ENCODE peak calls at places on chromosomes 3 and 15, in eight cellular contexts. U is GM12864, O is AG09309, Q is AG10803, S is upper lobe of right lung, K is fibroblast of mammary gland, H is left lung, Y is Peyer's patch. I is an unnamed sample.

GRCh38 chr3:145219355-145220196 is 941.4 kb downstream of the PLOD2 start:
- DNase-seq in U (no peak), O (no peak), Q (no peak), S (no peak), K (peak; percentile 9), H (no peak), Y (no peak), I (no peak)

GRCh38 chr15:70643783-70644125 is 119.6 kb downstream of the UACA start:
- DNase-seq in U (no peak), O (no peak), Q (peak; percentile 27), S (no peak), K (peak; percentile 29), H (no peak), Y (no peak), I (no peak)

GRCh38 chr15:77851086-77851485 is 218.4 kb upstream of the LINGO1 start:
- DNase-seq in U (no peak), O (no peak), Q (no peak), S (peak; percentile 17), K (no peak), H (peak; percentile 13), Y (peak; percentile 13), I (no peak)

GRCh38 chr3:118811333-118811732 is 223.3 kb downstream of the IGSF11 start:
- DNase-seq in U (no peak), O (no peak), Q (no peak), S (no peak), K (no peak), H (no peak), Y (no peak), I (no peak)

GRCh38 chr15:57060799-57061198 is 142.4 kb downstream of the TCF12 start:
- DNase-seq in U (no peak), O (peak; percentile 8), Q (peak; percentile 65), S (no peak), K (peak; percentile 77), H (no peak), Y (no peak), I (peak; percentile 56)

GRCh38 chr15:42102646-42103235 is 8.4 kb upstream of the PLA2G4D start:
- DNase-seq in U (no peak), O (peak; percentile 11), Q (peak; percentile 36), S (peak; percentile 64), K (peak; percentile 59), H (no peak), Y (no peak), I (peak; percentile 51)

GRCh38 chr3:4290272-4290893 is 12.8 kb upstream of the SETMAR start:
- DNase-seq in U (no peak), O (peak; percentile 13), Q (peak; percentile 47), S (no peak), K (peak; percentile 55), H (no peak), Y (no peak), I (no peak)

GRCh38 chr3:23129817-23130216 is 73.3 kb upstream of the UBE2E2 start:
- DNase-seq in U (no peak), O (peak; percentile 24), Q (peak; percentile 38), S (no peak), K (peak; percentile 71), H (no peak), Y (no peak), I (no peak)

GRCh38 chr3:27360113-27361078 is 8.8 kb downstream of the NEK10 start:
- DNase-seq in U (no peak), O (no peak), Q (no peak), S (no peak), K (peak; percentile 57), H (no peak), Y (no peak), I (peak; percentile 33)

GRCh38 chr15:67762610-67763368 is 62.5 kb upstream of the SKOR1 start:
- DNase-seq in U (peak; percentile 64), O (peak; percentile 31), Q (peak; percentile 60), S (no peak), K (peak; percentile 50), H (no peak), Y (no peak), I (no peak)

GRCh38 chr15:74278269-74278668 is 42.1 kb downstream of the CCDC33 start:
- DNase-seq in U (no peak), O (no peak), Q (no peak), S (no peak), K (no peak), H (no peak), Y (no peak), I (no peak)

GRCh38 chr3:65576942-65577341 is 461.8 kb downstream of the MAGI1 start:
- DNase-seq in U (no peak), O (no peak), Q (peak; percentile 18), S (no peak), K (no peak), H (no peak), Y (no peak), I (no peak)

GRCh38 chr3:61053781-61054496 is 197.3 kb downstream of the FHIT start:
- DNase-seq in U (no peak), O (no peak), Q (no peak), S (no peak), K (no peak), H (no peak), Y (no peak), I (no peak)

GRCh38 chr3:114758828-114759709 is 388.0 kb downstream of the ZBTB20 start:
- DNase-seq in U (no peak), O (peak; percentile 75), Q (peak; percentile 83), S (no peak), K (peak; percentile 84), H (no peak), Y (no peak), I (peak; percentile 64)

GRCh38 chr15:83578706-83579105 is 75.2 kb upstream of the ADAMTSL3 start:
- DNase-seq in U (no peak), O (no peak), Q (no peak), S (no peak), K (no peak), H (no peak), Y (no peak), I (no peak)

GRCh38 chr15:79540551-79540950 is 108.4 kb downstream of the MINAR1 start:
- DNase-seq in U (no peak), O (no peak), Q (no peak), S (no peak), K (no peak), H (no peak), Y (no peak), I (no peak)

GRCh38 chr15:69666921-69667811 is 214.5 kb downstream of the RPLP1 start:
- DNase-seq in U (peak; percentile 85), O (no peak), Q (no peak), S (no peak), K (no peak), H (peak; percentile 49), Y (no peak), I (no peak)

GRCh38 chr3:126781406-126781805 is 77.4 kb downstream of the CHCHD6 start:
- DNase-seq in U (no peak), O (no peak), Q (peak; percentile 46), S (no peak), K (peak; percentile 38), H (no peak), Y (no peak), I (no peak)

GRCh38 chr15:44194397-44195150 is 497 bp downstream of the FRMD5 start:
- DNase-seq in U (no peak), O (no peak), Q (peak; percentile 20), S (peak; percentile 68), K (peak; percentile 46), H (peak; percentile 38), Y (peak; percentile 65), I (peak; percentile 4)

GRCh38 chr3:125163739-125164601 is 48.6 kb downstream of the SLC12A8 start:
- DNase-seq in U (no peak), O (no peak), Q (no peak), S (peak; percentile 75), K (peak; percentile 39), H (peak; percentile 79), Y (no peak), I (no peak)

GRCh38 chr15:59997070-59997701 is 6.9 kb upstream of the FOXB1 start:
- DNase-seq in U (peak; percentile 18), O (no peak), Q (no peak), S (no peak), K (no peak), H (no peak), Y (peak; percentile 51), I (no peak)
- H3K4me3 ChIP-seq in U (peak overlapping the region; percentile 53), O (no peak overlapping the region), Q (no peak overlapping the region), S (peak overlapping the region; percentile 5), K (no peak overlapping the region), H (no peak overlapping the region), Y (peak overlapping the region; percentile 28), I (no peak overlapping the region)

GRCh38 chr3:123583563-123583962 is 1.3 kb downstream of the HACD2 start:
- DNase-seq in U (no peak), O (no peak), Q (no peak), S (no peak), K (no peak), H (no peak), Y (no peak), I (no peak)
- H3K4me3 ChIP-seq in U (peak overlapping the region; percentile 82), O (no peak overlapping the region), Q (peak overlapping the region; percentile 66), S (peak overlapping the region; percentile 83), K (peak overlapping the region; percentile 96), H (no peak overlapping the region), Y (no peak overlapping the region), I (no peak overlapping the region)

DNA sequence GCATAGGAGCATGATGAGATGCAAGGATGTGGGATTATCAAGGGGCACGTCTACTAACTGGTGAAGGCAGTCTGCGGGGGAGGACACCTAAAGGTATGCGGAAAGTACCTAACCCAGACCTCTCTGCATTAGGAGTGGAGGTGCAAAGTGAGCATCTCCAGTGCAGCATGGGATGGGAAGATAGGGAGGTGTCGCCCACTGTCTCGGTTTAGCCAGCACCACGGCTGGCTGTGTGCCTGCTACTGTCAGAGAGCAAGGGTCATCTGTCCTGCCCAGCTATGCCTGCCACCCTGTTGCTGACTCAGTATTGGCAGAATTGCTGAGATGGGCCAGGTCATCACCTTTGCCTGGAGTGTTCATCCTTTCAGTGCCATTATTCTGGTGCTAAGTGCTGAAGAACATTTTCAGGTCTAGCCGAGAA is 40.1 kb downstream of the OXNAD1 start:
- DNase-seq in U (no peak), O (no peak), Q (no peak), S (no peak), K (no peak), H (no peak), Y (peak; percentile 72), I (no peak)
- H3K4me3 ChIP-seq in U (no peak overlapping the region), O (no peak overlapping the region), Q (no peak overlapping the region), S (no peak overlapping the region), K (no peak overlapping the region), H (no peak overlapping the region), Y (no peak overlapping the region), I (no peak overlapping the region)

GRCh38 chr3:16508591-16508995 is 4.9 kb downstream of the RFTN1 start:
- DNase-seq in U (peak; percentile 73), O (no peak), Q (peak; percentile 71), S (no peak), K (peak; percentile 49), H (no peak), Y (no peak), I (no peak)
- H3K4me3 ChIP-seq in U (peak overlapping the region; percentile 19), O (no peak overlapping the region), Q (no peak overlapping the region), S (no peak overlapping the region), K (no peak overlapping the region), H (no peak overlapping the region), Y (no peak overlapping the region), I (no peak overlapping the region)

GRCh38 chr15:40306908-40307307 is 827 bp downstream of the PLCB2 start:
- DNase-seq in U (no peak), O (no peak), Q (no peak), S (peak; percentile 47), K (no peak), H (peak; percentile 32), Y (no peak), I (no peak)
- H3K4me3 ChIP-seq in U (peak overlapping the region; percentile 50), O (no peak overlapping the region), Q (no peak overlapping the region), S (peak overlapping the region; percentile 51), K (no peak overlapping the region), H (peak overlapping the region; percentile 13), Y (peak overlapping the region; percentile 52), I (no peak overlapping the region)